ENCODE peak calls at places on chromosomes 16 and 17, in ten cellular contexts. One of them, this sample, is unnamed.

GRCh38 chr17:64343833-64344637 is 46.6 kb downstream of the PECAM1 start:
- DNase-seq in M059J: peak
- DNase-seq in HFF-Myc: peak
- DNase-seq in CD8-positive, alpha-beta memory T cell: no peak
- DNase-seq in NCI-H460: no peak
- DNase-seq in kidney: peak
- DNase-seq in GM04503: peak
- DNase-seq in stimulated activated CD8-positive, alpha-beta memory T cell treated with anti-CD3 and anti-CD28 coated beads, Interleukin-4, amount 100 ng/mL, for 1 hour: no peak
- DNase-seq in ELF-1: peak
- DNase-seq in stimulated activated CD4-positive, alpha-beta T cell treated with anti-CD3 and anti-CD28 coated beads, Interleukin-4, amount 100 ng/mL, for 48 hours: no peak
- DNase-seq in this sample: no peak

GRCh38 chr17:39606434-39607056 is 1.2 kb downstream of the NEUROD2 start:
- DNase-seq in stimulated activated CD4-positive, alpha-beta T cell treated with anti-CD3 and anti-CD28 coated beads, Interleukin-4, amount 100 ng/mL, for 48 hours: no peak
- DNase-seq in ELF-1: no peak
- DNase-seq in kidney: no peak
- DNase-seq in NCI-H460: no peak
- DNase-seq in stimulated activated CD8-positive, alpha-beta memory T cell treated with anti-CD3 and anti-CD28 coated beads, Interleukin-4, amount 100 ng/mL, for 1 hour: no peak
- DNase-seq in CD8-positive, alpha-beta memory T cell: no peak
- DNase-seq in GM04503: no peak
- DNase-seq in HFF-Myc: no peak
- DNase-seq in M059J: no peak
- DNase-seq in this sample: no peak

GRCh38 chr16:47713225-47713595 is 252.1 kb downstream of the PHKB start:
- DNase-seq in ELF-1: no peak
- DNase-seq in HFF-Myc: no peak
- DNase-seq in stimulated activated CD8-positive, alpha-beta memory T cell treated with anti-CD3 and anti-CD28 coated beads, Interleukin-4, amount 100 ng/mL, for 1 hour: no peak
- DNase-seq in M059J: peak
- DNase-seq in CD8-positive, alpha-beta memory T cell: no peak
- DNase-seq in kidney: no peak
- DNase-seq in NCI-H460: no peak
- DNase-seq in GM04503: peak
- DNase-seq in stimulated activated CD4-positive, alpha-beta T cell treated with anti-CD3 and anti-CD28 coated beads, Interleukin-4, amount 100 ng/mL, for 48 hours: no peak
- DNase-seq in this sample: no peak

GRCh38 chr17:79133214-79133613 is 58.6 kb downstream of the ENGASE start:
- DNase-seq in NCI-H460: no peak
- DNase-seq in stimulated activated CD8-positive, alpha-beta memory T cell treated with anti-CD3 and anti-CD28 coated beads, Interleukin-4, amount 100 ng/mL, for 1 hour: no peak
- DNase-seq in M059J: no peak
- DNase-seq in CD8-positive, alpha-beta memory T cell: no peak
- DNase-seq in ELF-1: no peak
- DNase-seq in GM04503: no peak
- DNase-seq in HFF-Myc: no peak
- DNase-seq in kidney: no peak
- DNase-seq in stimulated activated CD4-positive, alpha-beta T cell treated with anti-CD3 and anti-CD28 coated beads, Interleukin-4, amount 100 ng/mL, for 48 hours: no peak
- DNase-seq in this sample: no peak

GRCh38 chr17:44170499-44171201 is at the start of gene ASB16:
- DNase-seq in ELF-1: peak
- DNase-seq in M059J: no peak
- DNase-seq in HFF-Myc: no peak
- DNase-seq in NCI-H460: no peak
- DNase-seq in CD8-positive, alpha-beta memory T cell: no peak
- DNase-seq in GM04503: no peak
- DNase-seq in stimulated activated CD4-positive, alpha-beta T cell treated with anti-CD3 and anti-CD28 coated beads, Interleukin-4, amount 100 ng/mL, for 48 hours: no peak
- DNase-seq in kidney: no peak
- DNase-seq in stimulated activated CD8-positive, alpha-beta memory T cell treated with anti-CD3 and anti-CD28 coated beads, Interleukin-4, amount 100 ng/mL, for 1 hour: no peak
- DNase-seq in this sample: no peak

GRCh38 chr17:43734376-43734775 is 24.2 kb downstream of the SOST start:
- DNase-seq in kidney: peak
- DNase-seq in NCI-H460: no peak
- DNase-seq in stimulated activated CD4-positive, alpha-beta T cell treated with anti-CD3 and anti-CD28 coated beads, Interleukin-4, amount 100 ng/mL, for 48 hours: no peak
- DNase-seq in GM04503: peak
- DNase-seq in ELF-1: no peak
- DNase-seq in HFF-Myc: no peak
- DNase-seq in stimulated activated CD8-positive, alpha-beta memory T cell treated with anti-CD3 and anti-CD28 coated beads, Interleukin-4, amount 100 ng/mL, for 1 hour: no peak
- DNase-seq in CD8-positive, alpha-beta memory T cell: no peak
- DNase-seq in M059J: peak
- DNase-seq in this sample: no peak

GRCh38 chr16:28081391-28081790 is 17.9 kb upstream of the GSG1L start:
- DNase-seq in M059J: no peak
- DNase-seq in NCI-H460: no peak
- DNase-seq in ELF-1: peak
- DNase-seq in stimulated activated CD8-positive, alpha-beta memory T cell treated with anti-CD3 and anti-CD28 coated beads, Interleukin-4, amount 100 ng/mL, for 1 hour: no peak
- DNase-seq in CD8-positive, alpha-beta memory T cell: no peak
- DNase-seq in HFF-Myc: no peak
- DNase-seq in stimulated activated CD4-positive, alpha-beta T cell treated with anti-CD3 and anti-CD28 coated beads, Interleukin-4, amount 100 ng/mL, for 48 hours: no peak
- DNase-seq in kidney: no peak
- DNase-seq in GM04503: no peak
- DNase-seq in this sample: no peak

GRCh38 chr16:86222965-86223551 is 287.3 kb upstream of the FOXF1 start:
- DNase-seq in HFF-Myc: peak
- DNase-seq in ELF-1: no peak
- DNase-seq in kidney: no peak
- DNase-seq in stimulated activated CD4-positive, alpha-beta T cell treated with anti-CD3 and anti-CD28 coated beads, Interleukin-4, amount 100 ng/mL, for 48 hours: no peak
- DNase-seq in CD8-positive, alpha-beta memory T cell: no peak
- DNase-seq in NCI-H460: peak
- DNase-seq in GM04503: peak
- DNase-seq in M059J: peak
- DNase-seq in stimulated activated CD8-positive, alpha-beta memory T cell treated with anti-CD3 and anti-CD28 coated beads, Interleukin-4, amount 100 ng/mL, for 1 hour: no peak
- DNase-seq in this sample: peak

GRCh38 chr17:61551255-61551742 is 39.7 kb downstream of the NACA2 start:
- DNase-seq in GM04503: peak
- DNase-seq in NCI-H460: peak
- DNase-seq in ELF-1: no peak
- DNase-seq in M059J: peak
- DNase-seq in stimulated activated CD8-positive, alpha-beta memory T cell treated with anti-CD3 and anti-CD28 coated beads, Interleukin-4, amount 100 ng/mL, for 1 hour: no peak
- DNase-seq in CD8-positive, alpha-beta memory T cell: no peak
- DNase-seq in kidney: no peak
- DNase-seq in HFF-Myc: peak
- DNase-seq in stimulated activated CD4-positive, alpha-beta T cell treated with anti-CD3 and anti-CD28 coated beads, Interleukin-4, amount 100 ng/mL, for 48 hours: no peak
- DNase-seq in this sample: no peak

GRCh38 chr17:77854083-77854758 is 104.3 kb upstream of the TNRC6C start:
- DNase-seq in stimulated activated CD4-positive, alpha-beta T cell treated with anti-CD3 and anti-CD28 coated beads, Interleukin-4, amount 100 ng/mL, for 48 hours: no peak
- DNase-seq in stimulated activated CD8-positive, alpha-beta memory T cell treated with anti-CD3 and anti-CD28 coated beads, Interleukin-4, amount 100 ng/mL, for 1 hour: no peak
- DNase-seq in GM04503: no peak
- DNase-seq in ELF-1: no peak
- DNase-seq in kidney: peak
- DNase-seq in HFF-Myc: no peak
- DNase-seq in NCI-H460: no peak
- DNase-seq in CD8-positive, alpha-beta memory T cell: no peak
- DNase-seq in M059J: no peak
- DNase-seq in this sample: no peak

GRCh38 chr16:10806698-10807097 is 11.9 kb downstream of the TVP23A start:
- DNase-seq in stimulated activated CD8-positive, alpha-beta memory T cell treated with anti-CD3 and anti-CD28 coated beads, Interleukin-4, amount 100 ng/mL, for 1 hour: no peak
- DNase-seq in ELF-1: no peak
- DNase-seq in stimulated activated CD4-positive, alpha-beta T cell treated with anti-CD3 and anti-CD28 coated beads, Interleukin-4, amount 100 ng/mL, for 48 hours: no peak
- DNase-seq in M059J: no peak
- DNase-seq in CD8-positive, alpha-beta memory T cell: no peak
- DNase-seq in kidney: no peak
- DNase-seq in HFF-Myc: no peak
- DNase-seq in NCI-H460: no peak
- DNase-seq in GM04503: no peak
- DNase-seq in this sample: no peak

GRCh38 chr17:1797323-1797722 is 32.4 kb downstream of the SMYD4 start:
- DNase-seq in GM04503: no peak
- DNase-seq in ELF-1: no peak
- DNase-seq in HFF-Myc: no peak
- DNase-seq in M059J: no peak
- DNase-seq in CD8-positive, alpha-beta memory T cell: no peak
- DNase-seq in stimulated activated CD4-positive, alpha-beta T cell treated with anti-CD3 and anti-CD28 coated beads, Interleukin-4, amount 100 ng/mL, for 48 hours: no peak
- DNase-seq in NCI-H460: no peak
- DNase-seq in kidney: no peak
- DNase-seq in stimulated activated CD8-positive, alpha-beta memory T cell treated with anti-CD3 and anti-CD28 coated beads, Interleukin-4, amount 100 ng/mL, for 1 hour: no peak
- DNase-seq in this sample: no peak

GRCh38 chr16:85673529-85674417 is 15.0 kb downstream of the GINS2 start:
- DNase-seq in GM04503: no peak
- DNase-seq in ELF-1: no peak
- DNase-seq in CD8-positive, alpha-beta memory T cell: no peak
- DNase-seq in stimulated activated CD8-positive, alpha-beta memory T cell treated with anti-CD3 and anti-CD28 coated beads, Interleukin-4, amount 100 ng/mL, for 1 hour: no peak
- DNase-seq in stimulated activated CD4-positive, alpha-beta T cell treated with anti-CD3 and anti-CD28 coated beads, Interleukin-4, amount 100 ng/mL, for 48 hours: no peak
- DNase-seq in HFF-Myc: no peak
- DNase-seq in NCI-H460: no peak
- DNase-seq in M059J: no peak
- DNase-seq in kidney: peak
- DNase-seq in this sample: no peak

GRCh38 chr17:29138184-29138955 is 41.8 kb downstream of the MYO18A start:
- DNase-seq in ELF-1: no peak
- DNase-seq in CD8-positive, alpha-beta memory T cell: peak
- DNase-seq in stimulated activated CD4-positive, alpha-beta T cell treated with anti-CD3 and anti-CD28 coated beads, Interleukin-4, amount 100 ng/mL, for 48 hours: peak
- DNase-seq in kidney: peak
- DNase-seq in M059J: peak
- DNase-seq in NCI-H460: no peak
- DNase-seq in HFF-Myc: no peak
- DNase-seq in stimulated activated CD8-positive, alpha-beta memory T cell treated with anti-CD3 and anti-CD28 coated beads, Interleukin-4, amount 100 ng/mL, for 1 hour: no peak
- DNase-seq in GM04503: no peak
- DNase-seq in this sample: no peak

GRCh38 chr17:80112471-80113032 is 11.2 kb downstream of the GAA start:
- DNase-seq in NCI-H460: no peak
- DNase-seq in stimulated activated CD4-positive, alpha-beta T cell treated with anti-CD3 and anti-CD28 coated beads, Interleukin-4, amount 100 ng/mL, for 48 hours: no peak
- DNase-seq in CD8-positive, alpha-beta memory T cell: no peak
- DNase-seq in GM04503: no peak
- DNase-seq in ELF-1: no peak
- DNase-seq in HFF-Myc: no peak
- DNase-seq in kidney: peak
- DNase-seq in stimulated activated CD8-positive, alpha-beta memory T cell treated with anti-CD3 and anti-CD28 coated beads, Interleukin-4, amount 100 ng/mL, for 1 hour: no peak
- DNase-seq in M059J: no peak
- DNase-seq in this sample: no peak